ENCODE peak calls at places on chromosomes 7 and 10, in four cellular contexts. X is IMR-90, N is glutamatergic neuron, W is tibial artery. A is an unnamed sample.
A peak's percentile ranks its signal among the peaks of the same experiment; 100 is the strongest.

GRCh38 chr10:95480102-95480900 is 80.9 kb downstream of the SORBS1 start:
- DNase-seq in X (no peak), N (no peak), W (peak; percentile 48), A (no peak)

GRCh38 chr7:91325731-91326130 is 61.5 kb downstream of the FZD1 start:
- DNase-seq in X (no peak), N (no peak), W (no peak), A (no peak)

GRCh38 chr10:34444223-34445183 is 370.6 kb downstream of the PARD3 start:
- DNase-seq in X (peak; percentile 17), N (no peak), W (no peak), A (no peak)

GRCh38 chr7:149880871-149881301 is 7.1 kb downstream of the ATP6V0E2 start:
- DNase-seq in X (no peak), N (no peak), W (no peak), A (no peak)

GRCh38 chr7:29401827-29402226 is 161.8 kb upstream of the PRR15 start:
- DNase-seq in X (no peak), N (peak; percentile 35), W (no peak), A (no peak)

GRCh38 chr10:34960983-34961382 is 129.2 kb downstream of the CUL2 start:
- DNase-seq in X (peak; percentile 39), N (peak; percentile 41), W (no peak), A (no peak)

GRCh38 chr10:58954163-58954562 is 222.3 kb upstream of the PHYHIPL start:
- DNase-seq in X (no peak), N (no peak), W (no peak), A (no peak)

GRCh38 chr7:134875867-134876266 is 96.4 kb downstream of the CALD1 start:
- DNase-seq in X (peak; percentile 80), N (no peak), W (no peak), A (no peak)

GRCh38 chr10:30359373-30360206 is 10.5 kb upstream of the MTPAP start:
- DNase-seq in X (peak; percentile 43), N (peak; percentile 85), W (peak; percentile 35), A (no peak)

GRCh38 chr7:31318308-31318707 is 22.2 kb downstream of the NEUROD6 start:
- DNase-seq in X (no peak), N (no peak), W (no peak), A (no peak)

GRCh38 chr7:29177963-29178612 is 16.5 kb upstream of the CHN2 start:
- DNase-seq in X (no peak), N (no peak), W (peak; percentile 62), A (peak; percentile 86)

GRCh38 chr10:38146579-38147333 is 52.6 kb downstream of the ZNF37A start:
- DNase-seq in X (peak; percentile 10), N (no peak), W (no peak), A (no peak)

GRCh38 chr10:50574305-50574704 is 49.5 kb downstream of the SGMS1 start:
- DNase-seq in X (no peak), N (no peak), W (no peak), A (no peak)
- TF ChIP-seq CTCF in X (peak; percentile 11), N (peak; percentile 44), W (no peak), A (no peak)

GRCh38 chr7:74185016-74185415 is 10.9 kb downstream of the EIF4H start:
- DNase-seq in X (no peak), N (no peak), W (no peak), A (no peak)

GRCh38 chr7:74185636-74186035 is 11.5 kb downstream of the EIF4H start:
- DNase-seq in X (no peak), N (no peak), W (no peak), A (no peak)

GRCh38 chr7:74183142-74183541 is 9.0 kb downstream of the EIF4H start:
- DNase-seq in X (no peak), N (no peak), W (no peak), A (no peak)

GRCh38 chr7:74182453-74183090 is 8.4 kb downstream of the EIF4H start:
- DNase-seq in X (no peak), N (no peak), W (no peak), A (no peak)

GRCh38 chr7:74183653-74184450 is 9.7 kb downstream of the EIF4H start:
- DNase-seq in X (no peak), N (no peak), W (no peak), A (no peak)
- TF ChIP-seq CTCF in X (peak; percentile 16), N (no peak), W (no peak), A (no peak)

GRCh38 chr7:154584352-154585252 is 418.3 kb downstream of the PAXIP1 start:
- DNase-seq in X (no peak), N (no peak), W (no peak), A (no peak)
- TF ChIP-seq CTCF in X (no peak), N (no peak), W (no peak), A (no peak)

GRCh38 chr10:60456053-60456452 is 66.4 kb upstream of the ANK3 start:
- DNase-seq in X (peak; percentile 27), N (no peak), W (no peak), A (no peak)
- TF ChIP-seq CTCF in X (peak; percentile 24), N (no peak), W (no peak), A (no peak)

GRCh38 chr7:8146156-8146555 is 115.8 kb downstream of the ICA1 start:
- DNase-seq in X (no peak), N (no peak), W (no peak), A (no peak)

GRCh38 chr7:8143151-8143874 is 118.7 kb downstream of the ICA1 start:
- DNase-seq in X (no peak), N (no peak), W (no peak), A (no peak)

GRCh38 chr7:8147760-8148463 is 114.1 kb downstream of the ICA1 start:
- DNase-seq in X (no peak), N (no peak), W (no peak), A (no peak)

GRCh38 chr7:8147004-8147403 is 115.0 kb downstream of the ICA1 start:
- DNase-seq in X (no peak), N (no peak), W (no peak), A (no peak)

GRCh38 chr7:8144856-8145255 is 117.1 kb downstream of the ICA1 start:
- DNase-seq in X (no peak), N (peak; percentile 29), W (no peak), A (no peak)
- TF ChIP-seq CTCF in X (no peak), N (no peak), W (no peak), A (no peak)

GRCh38 chr7:130276796-130277762 is 10.4 kb downstream of the CPA2 start:
- DNase-seq in X (peak; percentile 78), N (no peak), W (no peak), A (no peak)

GRCh38 chr7:130275826-130276291 is 9.2 kb downstream of the CPA2 start:
- DNase-seq in X (no peak), N (no peak), W (no peak), A (no peak)

GRCh38 chr7:130274983-130275649 is 8.5 kb downstream of the CPA2 start:
- DNase-seq in X (no peak), N (peak; percentile 47), W (no peak), A (no peak)

GRCh38 chr7:130278892-130279690 is 12.4 kb downstream of the CPA2 start:
- DNase-seq in X (peak; percentile 94), N (no peak), W (no peak), A (no peak)

DNA sequence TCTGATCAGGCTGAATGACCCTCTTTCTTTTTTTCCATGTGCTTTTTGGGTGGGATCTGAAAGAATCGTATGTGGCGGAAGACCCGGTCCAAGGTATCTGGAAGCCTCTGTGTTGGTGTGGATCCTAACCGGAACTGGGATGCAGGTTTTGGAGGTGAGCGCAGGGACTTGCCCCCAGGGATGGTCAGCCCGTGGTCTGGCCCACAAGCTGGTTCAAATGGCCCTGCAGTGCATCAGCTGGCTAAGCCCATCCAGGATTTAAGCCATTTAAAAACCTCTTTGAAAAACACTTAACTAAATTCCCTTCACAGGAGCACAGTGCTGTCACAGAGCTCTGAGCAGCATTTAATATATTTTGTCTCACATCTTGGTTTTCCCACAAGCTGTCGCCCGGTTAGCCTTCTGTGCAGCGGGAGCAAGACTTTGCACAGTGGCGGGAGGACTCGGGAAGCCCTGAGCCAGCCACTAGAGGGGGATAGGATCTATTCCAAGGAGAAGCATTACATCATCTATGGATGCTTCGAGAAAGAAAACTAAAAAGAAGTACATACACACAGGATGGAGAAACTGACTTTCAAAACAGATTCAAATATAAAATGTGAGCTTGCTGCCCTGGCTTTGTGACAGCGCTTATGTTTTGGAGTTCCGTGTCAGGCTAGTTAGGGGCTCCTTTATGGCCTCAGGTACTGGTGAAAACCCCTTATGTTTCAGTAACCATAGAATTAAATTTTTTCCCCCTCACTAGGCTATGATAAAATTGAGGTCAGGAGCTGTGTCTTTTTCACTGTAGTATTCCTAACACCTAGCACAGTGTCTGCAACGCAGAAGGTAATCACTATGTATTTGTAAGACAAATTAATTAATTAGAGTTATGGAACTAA is 11.3 kb downstream of the CPA2 start:
- DNase-seq in X (peak; percentile 69), N (peak; percentile 86), W (peak; percentile 59), A (no peak)
- TF ChIP-seq CTCF in X (peak; percentile 57), N (peak; percentile 61), W (peak; percentile 69), A (no peak)

GRCh38 chr7:104161244-104161643 is 46.6 kb downstream of the ORC5 start:
- DNase-seq in X (no peak), N (no peak), W (no peak), A (no peak)

GRCh38 chr7:104156842-104157277 is 51.0 kb downstream of the ORC5 start:
- DNase-seq in X (peak; percentile 57), N (no peak), W (no peak), A (no peak)

GRCh38 chr7:104162081-104162480 is 45.7 kb downstream of the ORC5 start:
- DNase-seq in X (no peak), N (no peak), W (no peak), A (no peak)

DNA sequence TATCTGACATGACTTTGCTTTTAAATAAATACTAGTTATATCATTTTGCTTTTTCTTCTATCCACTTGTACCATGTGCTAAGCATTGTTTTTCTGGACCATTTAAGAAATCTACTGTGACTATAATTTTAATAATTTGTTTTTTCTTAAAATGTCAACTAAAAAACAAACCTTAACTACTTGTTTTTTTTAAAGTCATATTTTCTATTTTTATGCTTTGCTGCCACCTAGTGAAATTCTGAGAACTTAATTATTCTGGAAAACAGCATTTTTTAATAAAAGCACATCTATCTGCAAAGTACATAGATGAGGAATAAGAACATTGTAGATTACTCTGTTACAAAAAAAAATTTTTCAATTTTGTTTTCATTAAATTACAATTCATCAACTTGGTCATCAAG is 47.4 kb downstream of the ORC5 start:
- DNase-seq in X (peak; percentile 42), N (no peak), W (no peak), A (no peak)
- TF ChIP-seq CTCF in X (peak; percentile 52), N (peak; percentile 72), W (peak; percentile 23), A (peak; percentile 28)

DNA sequence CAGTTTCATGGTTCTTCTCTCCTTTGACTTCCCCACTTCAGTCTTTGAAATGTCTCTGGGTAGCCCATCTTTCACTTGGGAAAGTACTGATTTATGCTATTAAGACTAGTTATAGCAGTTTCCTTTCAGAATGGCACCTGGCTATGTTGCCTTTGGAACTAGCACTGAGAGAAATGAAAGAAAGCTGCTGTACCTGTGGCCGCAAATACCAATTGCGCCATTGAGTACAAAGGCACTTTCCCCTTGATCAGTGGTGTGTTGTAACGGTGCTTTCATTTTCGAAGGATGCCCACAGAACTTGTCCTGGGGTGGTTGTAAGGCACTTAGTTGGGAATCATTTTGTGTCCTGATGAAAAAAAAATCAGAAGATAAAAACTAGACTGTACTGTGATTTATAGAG is 16.8 kb downstream of the BUB3 start:
- DNase-seq in X (no peak), N (no peak), W (no peak), A (no peak)
- TF ChIP-seq CTCF in X (no peak), N (no peak), W (no peak), A (no peak)

A was measured in CD14-positive monocyte.